ENCODE peak calls at places on chromosomes 2 and 18, in eight cellular contexts. L is COR-L47; R is activated T-helper 1 cell treated with Interleukin-2 at 50 U/mL for 16 hours; N is GM23248; W is activated T-cell treated with anti-CD3 and anti-CD28 coated beads, Interleukin-2, amount 50 U/mL, for 24 hours; J is naive thymus-derived CD8-positive, alpha-beta T cell; G is progenitor cell of endocrine pancreas; K is CD4-positive, CD25-positive, alpha-beta regulatory T cell. T is an unnamed sample.

GRCh38 chr2:43073373-43073772 is 153.0 kb downstream of the ZFP36L2 start:
- DNase-seq in N (peak), L (no peak), G (no peak), W (no peak), J (no peak), K (no peak), R (no peak), T (no peak)

GRCh38 chr18:74520096-74520833 is 14.0 kb upstream of the CNDP1 start:
- DNase-seq in R (no peak), L (no peak), W (no peak), N (no peak), K (no peak), G (no peak), J (no peak), T (no peak)

GRCh38 chr2:69741281-69742169 is at the start of gene ANXA4:
- DNase-seq in W (peak), K (peak), G (peak), J (peak), L (no peak), N (peak), R (peak), T (peak)

GRCh38 chr2:127079358-127079920 is 27.5 kb downstream of the BIN1 start:
- DNase-seq in L (no peak), K (peak), W (peak), G (no peak), R (no peak), J (no peak), N (no peak), T (no peak)

GRCh38 chr2:133506962-133507361 is 61.3 kb downstream of the NCKAP5 start:
- DNase-seq in J (no peak), N (no peak), W (no peak), R (no peak), G (no peak), L (no peak), K (no peak), T (no peak)

GRCh38 chr2:54999182-54999581 is 51.1 kb downstream of the RTN4 start:
- DNase-seq in L (no peak), J (no peak), R (no peak), G (no peak), W (no peak), N (peak), K (no peak), T (no peak)

GRCh38 chr2:37582911-37583310 is 88.5 kb downstream of the CDC42EP3 start:
- DNase-seq in N (peak), L (no peak), R (no peak), W (peak), J (no peak), K (no peak), G (no peak), T (no peak)

GRCh38 chr2:167048829-167049228 is 160.5 kb downstream of the XIRP2 start:
- DNase-seq in J (no peak), G (no peak), W (no peak), R (no peak), L (no peak), N (no peak), K (no peak), T (no peak)

GRCh38 chr2:70565039-70565731 is 11.6 kb upstream of the TGFA start:
- DNase-seq in R (no peak), L (no peak), K (no peak), W (no peak), J (no peak), G (no peak), N (no peak), T (peak)

GRCh38 chr2:239158641-239159475 is 242.0 kb downstream of the HDAC4 start:
- DNase-seq in W (peak), K (no peak), J (no peak), G (no peak), N (no peak), R (no peak), L (no peak), T (no peak)

GRCh38 chr2:224793961-224794360 is 77.8 kb upstream of the CCDC195 start:
- DNase-seq in N (peak), K (no peak), L (no peak), W (no peak), R (no peak), J (no peak), G (no peak), T (no peak)

GRCh38 chr2:228613133-228613532 is 431.6 kb upstream of the SPHKAP start:
- DNase-seq in W (no peak), K (no peak), N (peak), J (no peak), L (no peak), G (no peak), R (no peak), T (no peak)

GRCh38 chr18:23752363-23752762 is 63.1 kb downstream of the LAMA3 start:
- DNase-seq in R (no peak), G (no peak), N (no peak), J (no peak), K (no peak), W (no peak), L (no peak), T (no peak)

GRCh38 chr2:64470071-64470470 is 16.1 kb downstream of the LGALSL start:
- DNase-seq in W (no peak), N (no peak), L (no peak), G (no peak), K (no peak), J (no peak), R (no peak), T (no peak)

GRCh38 chr2:105737980-105738657 is 6.6 kb upstream of the NCK2 start:
- DNase-seq in J (peak), W (no peak), K (peak), L (no peak), R (no peak), N (peak), G (no peak), T (no peak)

GRCh38 chr2:83594841-83595720 is 864.0 kb downstream of the SUCLG1 start:
- DNase-seq in N (peak), L (no peak), J (no peak), R (no peak), K (no peak), G (no peak), W (no peak), T (no peak)

GRCh38 chr2:113219525-113219888 is 45.7 kb downstream of the PSD4 start:
- DNase-seq in W (no peak), N (no peak), R (no peak), G (no peak), K (no peak), L (no peak), J (no peak), T (no peak)

GRCh38 chr2:37766087-37766486 is 94.6 kb upstream of the CDC42EP3 start:
- DNase-seq in R (no peak), G (no peak), J (no peak), W (no peak), K (no peak), L (no peak), N (peak), T (no peak)

GRCh38 chr2:206642075-206643025 is at the start of gene FAM237A:
- DNase-seq in R (no peak), L (no peak), J (no peak), N (peak), W (peak), K (peak), G (peak), T (no peak)

GRCh38 chr2:223735659-223736244 is 101.6 kb downstream of the AP1S3 start:
- DNase-seq in W (no peak), N (peak), R (no peak), G (no peak), K (no peak), L (no peak), J (no peak), T (no peak)

GRCh38 chr2:15388406-15389325 is 172.5 kb downstream of the NBAS start:
- DNase-seq in G (no peak), K (no peak), L (no peak), N (no peak), R (no peak), W (no peak), J (no peak), T (no peak)

GRCh38 chr2:184031402-184032147 is 566.8 kb upstream of the ZNF804A start:
- DNase-seq in J (no peak), W (no peak), N (no peak), R (no peak), K (no peak), G (no peak), L (no peak), T (no peak)

GRCh38 chr2:237532225-237532624 is 34.1 kb upstream of the PRLH start:
- DNase-seq in K (no peak), J (no peak), R (no peak), W (no peak), G (no peak), L (no peak), N (no peak), T (no peak)

GRCh38 chr2:107737764-107738163 is 88.9 kb upstream of the RGPD4 start:
- DNase-seq in W (no peak), J (no peak), G (no peak), L (no peak), R (no peak), K (no peak), N (no peak), T (no peak)

GRCh38 chr2:201182650-201183372 is at the start of gene CASP10:
- DNase-seq in W (no peak), J (peak), G (no peak), K (peak), R (no peak), N (peak), L (peak), T (no peak)

GRCh38 chr2:182810087-182810486 is 56.4 kb downstream of the FRZB start:
- DNase-seq in N (no peak), R (no peak), L (no peak), K (no peak), G (no peak), J (no peak), W (no peak), T (no peak)

T was measured in C1 segment of cervical spinal cord.